ENCODE peak calls at places on chromosome 17, in six cellular contexts. One of them, this sample, is unnamed.
A peak's percentile ranks its signal among the peaks of the same experiment; 100 is the strongest.

GRCh38 chr17:47941998-47942490 is 673 bp downstream of the PNPO start:
- DNase-seq in AG10803: no peak
- DNase-seq in pancreas: no peak
- DNase-seq in left ventricle myocardium inferior: no peak
- DNase-seq in WTC11: no peak
- DNase-seq in adrenal gland: no peak
- DNase-seq in this sample: no peak

GRCh38 chr17:56908061-56908542 is 5.7 kb downstream of the TRIM25 start:
- DNase-seq in pancreas: no peak
- DNase-seq in left ventricle myocardium inferior: peak; percentile 65
- DNase-seq in AG10803: no peak
- DNase-seq in adrenal gland: peak; percentile 69
- DNase-seq in WTC11: no peak
- DNase-seq in this sample: no peak

GRCh38 chr17:64653325-64653984 is 8.7 kb downstream of the SMURF2 start:
- DNase-seq in AG10803: peak; percentile 60
- DNase-seq in adrenal gland: no peak
- DNase-seq in pancreas: no peak
- DNase-seq in left ventricle myocardium inferior: no peak
- DNase-seq in WTC11: no peak
- DNase-seq in this sample: no peak

GRCh38 chr17:47741793-47742145 is 8.7 kb downstream of the TBX21 start:
- DNase-seq in WTC11: no peak
- DNase-seq in adrenal gland: no peak
- DNase-seq in AG10803: no peak
- DNase-seq in left ventricle myocardium inferior: no peak
- DNase-seq in pancreas: no peak
- DNase-seq in this sample: no peak

GRCh38 chr17:19369107-19369778 is 6.7 kb upstream of the B9D1 start:
- DNase-seq in AG10803: no peak
- DNase-seq in pancreas: peak; percentile 21
- DNase-seq in left ventricle myocardium inferior: no peak
- DNase-seq in adrenal gland: no peak
- DNase-seq in WTC11: no peak
- DNase-seq in this sample: no peak

GRCh38 chr17:2323629-2324314 is 12.5 kb downstream of the TSR1 start:
- DNase-seq in AG10803: no peak
- DNase-seq in left ventricle myocardium inferior: no peak
- DNase-seq in pancreas: no peak
- DNase-seq in WTC11: no peak
- DNase-seq in adrenal gland: no peak
- DNase-seq in this sample: no peak

GRCh38 chr17:49746791-49747490 is 17.0 kb downstream of the FAM117A start:
- DNase-seq in AG10803: no peak
- DNase-seq in WTC11: no peak
- DNase-seq in pancreas: no peak
- DNase-seq in adrenal gland: no peak
- DNase-seq in left ventricle myocardium inferior: no peak
- DNase-seq in this sample: no peak

GRCh38 chr17:14871921-14872320 is 393.2 kb downstream of the PMP22 start:
- DNase-seq in left ventricle myocardium inferior: no peak
- DNase-seq in WTC11: no peak
- DNase-seq in adrenal gland: no peak
- DNase-seq in pancreas: no peak
- DNase-seq in AG10803: peak; percentile 39
- DNase-seq in this sample: no peak

GRCh38 chr17:15108992-15109391 is 156.1 kb downstream of the PMP22 start:
- DNase-seq in WTC11: no peak
- DNase-seq in pancreas: no peak
- DNase-seq in adrenal gland: no peak
- DNase-seq in AG10803: no peak
- DNase-seq in left ventricle myocardium inferior: no peak
- DNase-seq in this sample: no peak

GRCh38 chr17:4492762-4493561 is 5.7 kb upstream of the SPNS2 start:
- DNase-seq in left ventricle myocardium inferior: no peak
- DNase-seq in AG10803: no peak
- DNase-seq in adrenal gland: peak; percentile 48
- DNase-seq in pancreas: no peak
- DNase-seq in WTC11: peak; percentile 91
- DNase-seq in this sample: peak; percentile 95

GRCh38 chr17:17206149-17206912 is at the start of gene PLD6:
- DNase-seq in left ventricle myocardium inferior: peak; percentile 69
- DNase-seq in adrenal gland: peak; percentile 71
- DNase-seq in AG10803: peak; percentile 63
- DNase-seq in pancreas: peak; percentile 99
- DNase-seq in WTC11: peak; percentile 70
- DNase-seq in this sample: no peak

GRCh38 chr17:58120195-58120822 is 27.9 kb upstream of the OR4D1 start:
- DNase-seq in adrenal gland: peak; percentile 54
- DNase-seq in WTC11: peak; percentile 56
- DNase-seq in left ventricle myocardium inferior: no peak
- DNase-seq in AG10803: peak; percentile 55
- DNase-seq in pancreas: no peak
- DNase-seq in this sample: peak; percentile 57

GRCh38 chr17:79721993-79722671 is 8.6 kb upstream of the ENPP7 start:
- DNase-seq in pancreas: peak; percentile 42
- DNase-seq in WTC11: peak; percentile 31
- DNase-seq in adrenal gland: no peak
- DNase-seq in left ventricle myocardium inferior: no peak
- DNase-seq in AG10803: no peak
- DNase-seq in this sample: no peak
- TF ChIP-seq CTCF in pancreas: no peak
- TF ChIP-seq CTCF in WTC11: peak; percentile 27
- TF ChIP-seq CTCF in adrenal gland: no peak
- TF ChIP-seq CTCF in left ventricle myocardium inferior: no peak
- TF ChIP-seq CTCF in AG10803: peak; percentile 12
- TF ChIP-seq CTCF in this sample: peak; percentile 58

GRCh38 chr17:40995121-40995520 is 1.2 kb upstream of the KRTAP3-3 start:
- DNase-seq in adrenal gland: no peak
- DNase-seq in pancreas: no peak
- DNase-seq in WTC11: no peak
- DNase-seq in left ventricle myocardium inferior: no peak
- DNase-seq in AG10803: no peak
- DNase-seq in this sample: no peak
- TF ChIP-seq CTCF in adrenal gland: no peak
- TF ChIP-seq CTCF in pancreas: no peak
- TF ChIP-seq CTCF in WTC11: no peak
- TF ChIP-seq CTCF in left ventricle myocardium inferior: no peak
- TF ChIP-seq CTCF in AG10803: no peak
- TF ChIP-seq CTCF in this sample: no peak

GRCh38 chr17:67565068-67565467 is 152.7 kb upstream of the NOL11 start:
- DNase-seq in AG10803: no peak
- DNase-seq in pancreas: no peak
- DNase-seq in left ventricle myocardium inferior: no peak
- DNase-seq in adrenal gland: no peak
- DNase-seq in WTC11: no peak
- DNase-seq in this sample: no peak
- TF ChIP-seq CTCF in AG10803: no peak
- TF ChIP-seq CTCF in pancreas: no peak
- TF ChIP-seq CTCF in left ventricle myocardium inferior: no peak
- TF ChIP-seq CTCF in adrenal gland: no peak
- TF ChIP-seq CTCF in WTC11: no peak
- TF ChIP-seq CTCF in this sample: no peak

GRCh38 chr17:74351552-74352210 is 10.0 kb downstream of the BTBD17 start:
- DNase-seq in left ventricle myocardium inferior: no peak
- DNase-seq in AG10803: no peak
- DNase-seq in pancreas: no peak
- DNase-seq in WTC11: peak; percentile 66
- DNase-seq in adrenal gland: no peak
- DNase-seq in this sample: no peak
- TF ChIP-seq CTCF in left ventricle myocardium inferior: no peak
- TF ChIP-seq CTCF in AG10803: no peak
- TF ChIP-seq CTCF in pancreas: no peak
- TF ChIP-seq CTCF in WTC11: no peak
- TF ChIP-seq CTCF in adrenal gland: no peak
- TF ChIP-seq CTCF in this sample: peak; percentile 38

DNA sequence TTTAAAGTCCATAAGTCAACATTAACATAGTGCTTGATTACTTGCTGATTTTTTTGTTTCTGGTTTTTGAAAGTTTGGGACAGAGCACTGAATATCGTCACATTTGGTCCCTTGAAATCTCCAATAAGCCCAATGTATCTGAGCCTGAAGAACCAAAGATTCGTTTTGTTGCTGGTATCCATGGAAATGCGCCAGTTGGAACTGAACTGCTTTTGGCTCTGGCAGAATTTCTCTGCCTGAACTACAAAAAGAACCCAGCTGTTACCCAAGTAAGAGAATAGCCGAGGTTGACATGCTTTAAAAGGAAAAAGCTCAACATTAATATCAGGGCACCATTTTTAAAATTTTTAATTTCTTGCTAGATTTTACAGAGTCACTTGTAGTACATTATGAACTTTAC is 27.7 kb upstream of the GOSR1 start:
- DNase-seq in pancreas: no peak
- DNase-seq in WTC11: no peak
- DNase-seq in AG10803: peak; percentile 49
- DNase-seq in left ventricle myocardium inferior: no peak
- DNase-seq in adrenal gland: peak; percentile 11
- DNase-seq in this sample: no peak
- TF ChIP-seq CTCF in pancreas: no peak
- TF ChIP-seq CTCF in WTC11: no peak
- TF ChIP-seq CTCF in AG10803: no peak
- TF ChIP-seq CTCF in left ventricle myocardium inferior: no peak
- TF ChIP-seq CTCF in adrenal gland: no peak
- TF ChIP-seq CTCF in this sample: no peak

DNA sequence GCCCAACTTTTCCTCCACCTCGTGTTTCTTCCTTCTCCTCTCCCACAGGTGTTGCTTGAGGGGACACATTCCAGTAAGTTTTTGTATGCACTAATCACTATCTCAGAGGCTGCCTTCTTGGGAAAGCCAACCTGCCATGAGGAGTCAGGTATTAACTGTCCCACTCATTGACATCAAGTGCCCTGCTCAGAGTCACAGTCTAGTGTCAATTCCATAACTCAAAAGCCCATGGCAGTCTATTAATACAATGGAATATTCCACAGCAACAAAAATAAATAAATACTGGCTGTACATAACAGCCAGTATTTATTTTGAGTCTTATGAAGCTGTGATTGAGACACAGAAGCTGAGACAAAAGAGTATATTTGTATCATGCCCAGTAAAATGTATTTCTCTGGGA is 26.1 kb upstream of the KIF2B start:
- DNase-seq in WTC11: no peak
- DNase-seq in pancreas: no peak
- DNase-seq in adrenal gland: no peak
- DNase-seq in AG10803: no peak
- DNase-seq in left ventricle myocardium inferior: no peak
- DNase-seq in this sample: no peak
- TF ChIP-seq CTCF in WTC11: no peak
- TF ChIP-seq CTCF in pancreas: no peak
- TF ChIP-seq CTCF in adrenal gland: no peak
- TF ChIP-seq CTCF in AG10803: no peak
- TF ChIP-seq CTCF in left ventricle myocardium inferior: no peak
- TF ChIP-seq CTCF in this sample: no peak

GRCh38 chr17:62791235-62792121 is 16.6 kb downstream of the MARCHF10 start:
- DNase-seq in AG10803: peak; percentile 93
- DNase-seq in left ventricle myocardium inferior: no peak
- DNase-seq in WTC11: no peak
- DNase-seq in pancreas: no peak
- DNase-seq in adrenal gland: no peak
- DNase-seq in this sample: no peak
- TF ChIP-seq CTCF in AG10803: peak; percentile 23
- TF ChIP-seq CTCF in left ventricle myocardium inferior: no peak
- TF ChIP-seq CTCF in WTC11: no peak
- TF ChIP-seq CTCF in pancreas: no peak
- TF ChIP-seq CTCF in adrenal gland: no peak
- TF ChIP-seq CTCF in this sample: no peak

GRCh38 chr17:42547698-42548069 is 5.0 kb upstream of the HSD17B1 start:
- DNase-seq in pancreas: no peak
- DNase-seq in adrenal gland: no peak
- DNase-seq in left ventricle myocardium inferior: peak; percentile 58
- DNase-seq in WTC11: no peak
- DNase-seq in AG10803: no peak
- DNase-seq in this sample: no peak

GRCh38 chr17:42544874-42545283 is 7.8 kb upstream of the HSD17B1 start:
- DNase-seq in AG10803: no peak
- DNase-seq in left ventricle myocardium inferior: no peak
- DNase-seq in adrenal gland: no peak
- DNase-seq in pancreas: no peak
- DNase-seq in WTC11: no peak
- DNase-seq in this sample: no peak

GRCh38 chr17:42547001-42547461 is 5.7 kb upstream of the HSD17B1 start:
- DNase-seq in adrenal gland: no peak
- DNase-seq in AG10803: no peak
- DNase-seq in pancreas: peak; percentile 83
- DNase-seq in left ventricle myocardium inferior: no peak
- DNase-seq in WTC11: no peak
- DNase-seq in this sample: no peak

GRCh38 chr17:42548993-42549755 is 3.5 kb upstream of the HSD17B1 start:
- DNase-seq in adrenal gland: no peak
- DNase-seq in left ventricle myocardium inferior: no peak
- DNase-seq in AG10803: no peak
- DNase-seq in pancreas: no peak
- DNase-seq in WTC11: no peak
- DNase-seq in this sample: no peak

DNA sequence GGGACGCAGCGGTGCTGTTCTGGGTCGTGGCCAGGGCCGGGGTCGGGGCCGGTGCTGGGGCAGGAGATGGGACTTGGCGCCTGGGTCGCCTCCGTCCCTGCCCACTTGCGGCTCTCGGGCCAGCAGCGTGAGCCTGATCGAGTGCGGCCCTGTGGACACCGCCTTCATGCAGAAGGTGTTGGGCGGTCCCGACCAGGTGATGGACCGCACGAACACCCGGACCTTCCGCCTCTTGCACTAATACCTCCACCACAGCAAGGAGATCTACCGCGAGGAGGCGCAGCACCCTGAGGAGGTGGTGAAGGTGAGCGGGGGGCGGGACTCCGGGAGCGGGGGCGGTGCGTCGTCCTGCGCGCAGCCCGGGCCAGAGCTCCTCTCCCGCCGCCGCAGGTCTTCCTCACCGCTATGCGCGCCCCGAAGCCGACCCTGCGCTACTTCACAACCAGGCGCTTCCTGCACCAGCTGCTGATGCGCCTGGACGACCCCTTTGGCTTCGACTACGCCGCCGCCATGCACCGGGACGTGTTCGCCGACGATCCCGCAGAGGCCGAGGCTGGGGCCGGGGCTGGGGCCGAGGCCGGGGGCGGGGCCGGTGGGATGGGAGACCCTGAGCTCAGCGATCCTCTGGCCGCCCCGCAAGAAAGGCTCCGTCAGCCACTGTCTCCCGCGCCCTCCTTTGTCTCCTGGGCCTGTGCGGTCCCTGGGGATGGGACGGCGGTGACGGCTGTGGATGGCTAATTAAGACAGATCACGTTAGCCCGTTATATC is 4.5 kb upstream of the HSD17B1 start:
- DNase-seq in pancreas: peak; percentile 95
- DNase-seq in WTC11: peak; percentile 97
- DNase-seq in AG10803: no peak
- DNase-seq in left ventricle myocardium inferior: peak; percentile 57
- DNase-seq in adrenal gland: peak; percentile 81
- DNase-seq in this sample: peak; percentile 52
- TF ChIP-seq CTCF in pancreas: peak; percentile 43
- TF ChIP-seq CTCF in WTC11: no peak
- TF ChIP-seq CTCF in AG10803: no peak
- TF ChIP-seq CTCF in left ventricle myocardium inferior: peak; percentile 42
- TF ChIP-seq CTCF in adrenal gland: peak; percentile 50
- TF ChIP-seq CTCF in this sample: peak; percentile 63